ENCODE peak calls at places on chromosomes 2 and 18, in eight cellular contexts. J, Y, U, B, D, V, X and K are unnamed samples.
A peak's percentile ranks its signal among the peaks of the same experiment; 100 is the strongest.

GRCh38 chr2:219087371-219087770 is 26.6 kb upstream of the IHH start:
- DNase-seq in Y (no peak), V (no peak), J (no peak), U (no peak), D (no peak), X (no peak), B (no peak), K (no peak)

GRCh38 chr2:150445404-150445803 is 42.1 kb downstream of the RND3 start:
- DNase-seq in D (no peak), B (no peak), Y (no peak), X (no peak), V (no peak), U (no peak), J (no peak), K (no peak)

GRCh38 chr18:74533666-74534065 is 634 bp upstream of the CNDP1 start:
- DNase-seq in B (no peak), D (no peak), J (no peak), V (no peak), X (no peak), Y (no peak), U (no peak), K (no peak)

GRCh38 chr18:63179422-63179821 is 140.1 kb downstream of the BCL2 start:
- DNase-seq in D (no peak), X (no peak), J (no peak), Y (no peak), V (no peak), U (no peak), B (no peak), K (no peak)

GRCh38 chr2:184067502-184067901 is 530.8 kb upstream of the ZNF804A start:
- DNase-seq in B (no peak), U (no peak), Y (no peak), J (no peak), X (no peak), D (peak; percentile 6), V (no peak), K (no peak)

GRCh38 chr2:5932556-5933469 is 240.6 kb downstream of the SOX11 start:
- DNase-seq in B (no peak), V (no peak), Y (no peak), X (no peak), U (peak; percentile 66), D (no peak), J (no peak), K (no peak)

GRCh38 chr2:135985018-135985825 is at the start of gene DARS1:
- DNase-seq in D (peak; percentile 88), V (peak; percentile 79), Y (peak; percentile 75), B (peak; percentile 96), J (peak; percentile 94), X (peak; percentile 91), U (peak; percentile 95), K (peak; percentile 73)

GRCh38 chr2:128451084-128451483 is 132.4 kb upstream of the HS6ST1 start:
- DNase-seq in D (no peak), X (no peak), Y (no peak), U (no peak), V (no peak), J (no peak), B (peak; percentile 3), K (no peak)

GRCh38 chr2:64453710-64454315 is at the start of gene LGALSL:
- DNase-seq in J (peak; percentile 76), U (peak; percentile 79), X (peak; percentile 5), Y (no peak), V (no peak), B (peak; percentile 88), D (peak; percentile 56), K (no peak)

GRCh38 chr2:159009940-159010339 is 41.5 kb downstream of the TANC1 start:
- DNase-seq in J (no peak), B (no peak), V (no peak), X (peak; percentile 41), Y (no peak), D (no peak), U (no peak), K (no peak)

GRCh38 chr2:219010162-219010756 is 17.0 kb upstream of the CRYBA2 start:
- DNase-seq in Y (no peak), D (no peak), V (no peak), B (no peak), J (peak; percentile 36), X (no peak), U (no peak), K (no peak)

GRCh38 chr2:33412920-33413319 is 63.5 kb upstream of the RASGRP3 start:
- DNase-seq in U (no peak), X (peak; percentile 59), Y (no peak), J (peak; percentile 28), B (no peak), D (no peak), V (no peak), K (no peak)

GRCh38 chr18:9392726-9393125 is 58.2 kb downstream of the TWSG1 start:
- DNase-seq in V (no peak), Y (no peak), J (no peak), D (no peak), B (no peak), U (no peak), X (peak; percentile 13), K (no peak)
- TF ChIP-seq CTCF in V (no peak), Y (no peak), J (no peak), D (no peak), B (no peak), U (no peak), X (peak; percentile 21), K (no peak)

GRCh38 chr2:179859523-179859922 is 1.9 kb downstream of the ZNF385B start:
- DNase-seq in V (no peak), D (no peak), Y (no peak), B (no peak), X (no peak), J (no peak), U (no peak), K (no peak)
- H3K4me3 ChIP-seq in V (no peak overlapping the region), D (no peak overlapping the region), Y (no peak overlapping the region), B (no peak overlapping the region), X (no peak overlapping the region), J (no peak overlapping the region), U (no peak overlapping the region), K (no peak overlapping the region)

DNA sequence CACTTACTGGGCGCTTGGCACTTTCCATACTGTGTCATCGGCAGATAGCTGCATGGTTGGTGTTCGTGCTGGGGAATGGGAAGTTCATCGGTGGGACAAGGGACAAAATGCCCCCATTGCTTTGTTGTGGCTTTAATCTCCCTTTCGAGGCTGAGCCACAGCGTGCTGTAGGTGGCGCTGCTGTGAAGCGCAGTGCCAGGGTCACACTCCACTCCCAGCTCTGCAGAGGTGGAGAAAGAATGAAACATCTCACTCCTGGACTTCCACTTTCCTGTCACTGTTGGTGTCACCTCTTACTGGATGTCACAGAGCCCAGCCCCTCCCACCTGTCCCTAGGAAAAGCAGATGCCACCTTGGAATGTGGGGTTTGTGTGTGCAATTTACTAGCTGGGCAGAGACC is 8.7 kb downstream of the TYMS start:
- DNase-seq in Y (no peak), D (no peak), X (no peak), J (no peak), B (no peak), U (no peak), V (no peak), K (no peak)
- TF ChIP-seq CTCF in Y (no peak), D (peak; percentile 38), X (no peak), J (peak; percentile 17), B (no peak), U (no peak), V (no peak), K (peak; percentile 40)

GRCh38 chr2:26780203-26780760 is 5.6 kb upstream of the CENPA start:
- DNase-seq in V (no peak), U (no peak), D (no peak), J (no peak), B (no peak), X (no peak), Y (no peak), K (no peak)

GRCh38 chr2:26782876-26783704 is 2.8 kb upstream of the CENPA start:
- DNase-seq in V (no peak), Y (no peak), B (peak; percentile 59), U (no peak), J (no peak), X (no peak), D (no peak), K (no peak)

GRCh38 chr2:26786207-26787023 is 559 bp downstream of the CENPA start:
- DNase-seq in V (no peak), J (peak; percentile 43), X (no peak), B (peak; percentile 36), Y (no peak), D (peak; percentile 28), U (no peak), K (no peak)

GRCh38 chr2:26785431-26786206 is at the start of gene CENPA:
- DNase-seq in X (peak; percentile 100), V (peak; percentile 99), J (peak; percentile 99), D (peak; percentile 97), B (peak; percentile 98), U (peak; percentile 94), Y (peak; percentile 99), K (peak; percentile 99)

DNA sequence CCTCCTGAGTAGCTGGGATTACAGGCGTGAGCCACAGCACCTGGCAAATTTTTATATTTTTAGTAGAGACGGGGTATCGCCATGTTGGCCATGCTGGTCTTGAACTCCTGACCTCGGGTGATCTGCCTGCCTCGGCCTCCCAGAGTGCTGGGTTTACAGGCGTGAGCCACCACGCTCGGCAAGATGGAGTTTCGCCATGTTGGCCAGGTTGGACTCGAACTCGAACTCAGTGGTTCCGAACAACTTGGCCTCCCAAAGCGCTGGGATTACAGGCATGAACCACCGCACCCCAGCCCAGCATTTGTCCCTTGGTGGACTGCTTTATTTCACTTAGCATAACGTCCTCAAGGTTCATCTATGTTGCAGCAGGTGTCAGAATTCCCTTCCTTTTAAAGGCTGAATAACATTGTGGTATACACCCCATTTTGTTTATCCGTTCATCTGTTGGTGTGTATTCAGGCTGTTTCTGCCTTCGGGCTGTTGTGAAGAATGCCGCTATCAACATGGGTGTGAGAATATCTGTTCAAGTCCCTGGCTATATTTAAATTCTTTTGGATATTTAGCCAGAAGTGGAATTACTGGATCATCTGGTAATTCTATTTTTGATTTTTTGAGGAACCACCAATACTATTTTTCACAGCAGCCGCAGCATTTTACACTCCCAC is 1.2 kb upstream of the CENPA start:
- DNase-seq in D (no peak), V (no peak), J (no peak), B (no peak), X (no peak), U (no peak), Y (no peak), K (no peak)
- H3K4me3 ChIP-seq in D (peak overlapping the region; percentile 52), V (peak overlapping the region; percentile 54), J (peak overlapping the region; percentile 61), B (no peak overlapping the region), X (peak overlapping the region; percentile 67), U (no peak overlapping the region), Y (no peak overlapping the region), K (peak overlapping the region; percentile 77)

GRCh38 chr2:126506786-126507185 is 149.2 kb upstream of the GYPC start:
- DNase-seq in D (no peak), B (no peak), X (no peak), Y (no peak), J (no peak), U (no peak), V (no peak), K (no peak)
- TF ChIP-seq CTCF in D (no peak), B (no peak), X (no peak), Y (no peak), J (no peak), U (no peak), V (no peak), K (no peak)